ENCODE peak calls at places on chromosome 13, in ten cellular contexts. I is PC-9, T is A549, L is AG09309, C is cardiac fibroblast, N is cardiac muscle cell, K is HCT116, E is uterus, Q is foreskin fibroblast, M is tibial nerve. O is an unnamed sample.
A peak's percentile ranks its signal among the peaks of the same experiment; 100 is the strongest.

GRCh38 chr13:61170791-61171330 is 244.8 kb downstream of the PCDH20 start:
- DNase-seq in I (no peak), K (no peak), C (no peak), M (no peak), E (no peak), L (no peak), T (no peak), Q (no peak), N (no peak), O (no peak)

GRCh38 chr13:76927955-76928354 is 20.4 kb upstream of the ACOD1 start:
- DNase-seq in K (no peak), N (no peak), L (no peak), T (no peak), Q (no peak), C (no peak), E (no peak), I (no peak), M (no peak), O (no peak)

GRCh38 chr13:22874839-22875238 is 305.9 kb upstream of the SGCG start:
- DNase-seq in M (no peak), Q (no peak), T (no peak), I (no peak), C (no peak), K (no peak), N (no peak), L (no peak), E (no peak), O (no peak)

GRCh38 chr13:20685042-20685441 is 18.5 kb upstream of the IL17D start:
- DNase-seq in Q (no peak), K (no peak), N (no peak), I (no peak), E (no peak), C (no peak), T (no peak), M (no peak), L (no peak), O (no peak)

GRCh38 chr13:42275506-42275905 is 3.6 kb downstream of the AKAP11 start:
- DNase-seq in K (no peak), Q (no peak), T (no peak), C (no peak), E (no peak), N (no peak), M (no peak), L (no peak), I (no peak), O (no peak)

GRCh38 chr13:86882835-86883234 is 788.3 kb upstream of the SLITRK5 start:
- DNase-seq in C (no peak), I (no peak), E (no peak), Q (no peak), M (no peak), K (no peak), N (peak; percentile 73), L (no peak), T (no peak), O (no peak)

GRCh38 chr13:66040506-66040905 is 1189.6 kb downstream of the PCDH9 start:
- DNase-seq in K (no peak), I (no peak), L (no peak), Q (no peak), E (no peak), M (no peak), N (no peak), C (peak; percentile 57), T (no peak), O (no peak)

GRCh38 chr13:79227418-79227817 is 178.6 kb downstream of the RBM26 start:
- DNase-seq in T (no peak), K (no peak), I (no peak), N (no peak), C (no peak), Q (no peak), L (no peak), E (no peak), M (no peak), O (no peak)

GRCh38 chr13:28099396-28100148 is 804 bp downstream of the FLT3 start:
- DNase-seq in M (no peak), T (no peak), C (no peak), K (no peak), E (no peak), N (no peak), L (no peak), Q (peak; percentile 2), I (no peak), O (no peak)
- H3K4me3 ChIP-seq in M (no peak overlapping the region), T (no peak overlapping the region), C (no peak overlapping the region), K (peak overlapping the region; percentile 53), E (no peak overlapping the region), N (peak overlapping the region; percentile 44), L (no peak overlapping the region), Q (no peak overlapping the region), I (no peak overlapping the region), O (peak overlapping the region; percentile 38)

GRCh38 chr13:109196896-109197295 is 567.5 kb downstream of the MYO16 start:
- DNase-seq in C (no peak), L (no peak), E (no peak), K (peak; percentile 38), I (no peak), N (peak; percentile 13), T (no peak), M (no peak), Q (no peak), O (no peak)
- TF ChIP-seq CTCF in C (no peak), L (no peak), E (no peak), K (peak; percentile 60), I (peak; percentile 38), N (no peak), T (no peak), M (no peak), Q (no peak), O (no peak)

DNA sequence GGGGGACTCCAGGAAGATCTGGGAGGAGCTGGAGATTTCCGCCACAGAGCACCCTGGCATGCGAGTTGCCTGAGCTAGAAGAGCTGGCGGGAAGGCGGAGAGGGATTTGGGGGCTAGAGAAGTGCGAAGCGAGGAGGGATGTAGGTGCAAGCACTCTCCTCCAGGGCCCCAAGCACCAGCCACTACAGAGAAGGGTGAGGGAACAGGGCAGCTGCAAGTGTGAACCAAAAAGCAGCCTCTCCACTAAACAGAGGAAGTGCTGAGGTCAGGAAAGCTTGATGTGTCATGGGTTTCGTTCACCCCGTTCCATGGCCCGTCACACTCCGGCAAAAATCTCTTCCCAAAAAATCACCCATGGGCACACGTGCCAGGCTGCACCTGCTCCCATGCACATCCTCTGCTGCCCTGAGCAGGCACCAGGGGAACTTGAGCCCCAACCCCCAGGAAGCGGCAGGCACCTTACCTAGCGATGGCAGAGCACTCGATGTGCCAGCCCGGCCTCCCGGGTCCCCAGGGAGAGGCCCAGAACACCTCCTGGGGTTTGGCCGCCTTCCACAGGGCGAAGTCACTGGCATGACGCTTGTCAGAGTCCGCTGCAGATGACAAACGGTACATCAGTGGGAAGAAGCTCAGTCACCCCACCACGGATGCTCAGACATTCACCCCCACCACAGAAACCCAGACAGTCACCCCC is 29.3 kb downstream of the CARS2 start:
- DNase-seq in C (no peak), T (no peak), E (no peak), L (no peak), I (no peak), K (no peak), Q (no peak), N (no peak), M (no peak), O (no peak)
- H3K4me3 ChIP-seq in C (no peak overlapping the region), T (no peak overlapping the region), E (no peak overlapping the region), L (no peak overlapping the region), I (no peak overlapping the region), K (no peak overlapping the region), Q (no peak overlapping the region), N (no peak overlapping the region), M (no peak overlapping the region), O (no peak overlapping the region)

GRCh38 chr13:98871727-98872126 is 106.1 kb downstream of the DOCK9 start:
- DNase-seq in L (no peak), I (no peak), K (no peak), C (no peak), Q (no peak), N (no peak), T (no peak), E (no peak), M (no peak), O (no peak)

GRCh38 chr13:98866882-98867281 is 111.0 kb downstream of the DOCK9 start:
- DNase-seq in M (no peak), C (no peak), K (no peak), N (no peak), E (no peak), T (no peak), Q (no peak), L (no peak), I (no peak), O (no peak)

GRCh38 chr13:98868932-98869331 is 108.9 kb downstream of the DOCK9 start:
- DNase-seq in Q (no peak), L (no peak), E (no peak), M (no peak), C (no peak), I (no peak), N (no peak), T (no peak), K (no peak), O (no peak)

GRCh38 chr13:98873377-98874028 is 104.4 kb downstream of the DOCK9 start:
- DNase-seq in E (no peak), K (no peak), C (no peak), Q (no peak), I (no peak), N (no peak), L (no peak), M (no peak), T (peak; percentile 17), O (no peak)

DNA sequence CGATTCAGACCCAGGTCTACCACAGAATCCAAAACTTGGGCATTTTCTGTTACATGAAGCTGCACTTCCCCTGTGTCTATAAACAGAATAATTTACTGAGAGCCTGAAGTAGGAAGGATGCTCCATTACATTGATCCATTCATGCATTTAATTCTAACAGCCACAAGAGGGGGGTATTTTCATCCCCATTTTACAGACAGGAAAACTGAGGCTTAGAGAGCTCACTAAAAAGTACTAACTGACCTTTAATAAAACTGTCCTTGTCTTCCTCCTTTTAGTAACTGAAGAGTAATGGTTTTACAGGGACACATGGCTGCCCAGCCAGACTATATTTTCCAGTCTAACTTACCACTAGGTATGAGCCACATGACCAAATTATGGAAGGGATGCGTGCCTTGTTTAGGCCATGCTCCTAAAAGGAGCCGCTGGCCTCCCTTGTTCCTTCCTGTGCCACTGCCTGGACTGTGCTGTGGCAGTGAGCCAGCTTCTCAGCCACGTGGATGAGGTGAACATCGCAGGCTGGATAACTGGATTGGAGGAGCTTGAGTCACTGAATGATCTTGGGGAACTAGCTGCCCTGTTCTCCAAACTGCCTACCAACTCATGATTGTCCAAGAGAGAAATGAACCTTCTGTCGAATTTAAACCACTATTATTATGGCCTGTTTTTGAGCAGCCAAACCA is 108.3 kb downstream of the DOCK9 start:
- DNase-seq in N (no peak), M (no peak), L (no peak), I (no peak), C (peak; percentile 49), E (no peak), T (peak; percentile 6), K (no peak), Q (no peak), O (no peak)
- TF ChIP-seq CTCF in N (no peak), M (no peak), L (peak; percentile 12), I (peak; percentile 61), C (peak; percentile 24), E (no peak), T (peak; percentile 27), K (peak; percentile 36), Q (no peak), O (peak; percentile 23)

GRCh38 chr13:37201081-37201480 is 95.6 kb upstream of the CSNK1A1L start:
- DNase-seq in L (no peak), K (no peak), T (no peak), E (no peak), Q (peak; percentile 46), C (no peak), N (no peak), I (no peak), M (no peak), O (no peak)
- H3K4me3 ChIP-seq in L (no peak overlapping the region), K (no peak overlapping the region), T (no peak overlapping the region), E (no peak overlapping the region), Q (no peak overlapping the region), C (no peak overlapping the region), N (no peak overlapping the region), I (no peak overlapping the region), M (no peak overlapping the region), O (no peak overlapping the region)

O was measured in LNCaP clone FGC.